ENCODE peak calls at places on chromosomes 13 and 19, in five cellular contexts. X, M, A, I and G are unnamed samples.

GRCh38 chr13:32941368-32941767 is 74.9 kb upstream of the KL start:
- DNase-seq in X (no peak), M (peak; percentile 60), A (no peak), I (no peak), G (no peak)

GRCh38 chr19:10173527-10173926 is 21.2 kb downstream of the DNMT1 start:
- DNase-seq in X (no peak), M (no peak), A (no peak), I (no peak), G (no peak)

GRCh38 chr19:12163841-12164240 is 945 bp downstream of the ZNF136 start:
- DNase-seq in X (no peak), M (no peak), A (no peak), I (no peak), G (no peak)

GRCh38 chr13:98875146-98875729 is 102.6 kb downstream of the DOCK9 start:
- DNase-seq in X (no peak), M (no peak), A (peak; percentile 28), I (no peak), G (no peak)

GRCh38 chr13:33284016-33284415 is 1.5 kb downstream of the STARD13 start:
- DNase-seq in X (no peak), M (no peak), A (no peak), I (no peak), G (no peak)

GRCh38 chr19:17376935-17377600 is at the start of gene PLVAP:
- DNase-seq in X (no peak), M (peak; percentile 15), A (no peak), I (no peak), G (no peak)

GRCh38 chr19:33227242-33227650 is 1.6 kb upstream of the SLC7A10 start:
- DNase-seq in X (no peak), M (no peak), A (no peak), I (no peak), G (no peak)

GRCh38 chr13:19586904-19587634 is 25.7 kb upstream of the TPTE2 start:
- DNase-seq in X (peak; percentile 76), M (peak; percentile 77), A (peak; percentile 66), I (peak; percentile 58), G (no peak)

GRCh38 chr13:113002206-113002821 is 33.3 kb downstream of the MCF2L start:
- DNase-seq in X (no peak), M (no peak), A (peak; percentile 61), I (no peak), G (no peak)

GRCh38 chr13:23945612-23946011 is 48.3 kb upstream of the C1QTNF9B start:
- DNase-seq in X (no peak), M (no peak), A (no peak), I (no peak), G (no peak)

GRCh38 chr13:66477816-66478215 is 752.3 kb downstream of the PCDH9 start:
- DNase-seq in X (no peak), M (no peak), A (no peak), I (no peak), G (no peak)

GRCh38 chr13:30692108-30692507 is 43.2 kb upstream of the ALOX5AP start:
- DNase-seq in X (no peak), M (no peak), A (no peak), I (no peak), G (no peak)

GRCh38 chr13:59112375-59112774 is 1051.4 kb downstream of the DIAPH3 start:
- DNase-seq in X (no peak), M (no peak), A (peak; percentile 26), I (no peak), G (no peak)

GRCh38 chr13:31982540-31982939 is 49.0 kb upstream of the FRY start:
- DNase-seq in X (no peak), M (peak; percentile 87), A (no peak), I (no peak), G (no peak)

GRCh38 chr13:70964124-70964523 is 855.9 kb upstream of the KLHL1 start:
- DNase-seq in X (no peak), M (no peak), A (peak; percentile 30), I (no peak), G (no peak)

GRCh38 chr19:32642771-32643170 is 32.2 kb downstream of the ANKRD27 start:
- DNase-seq in X (no peak), M (no peak), A (no peak), I (peak; percentile 36), G (no peak)

GRCh38 chr13:20512042-20512683 is 13.5 kb downstream of the CRYL1 start:
- DNase-seq in X (no peak), M (peak; percentile 46), A (no peak), I (no peak), G (no peak)

GRCh38 chr19:39127812-39128510 is 2.4 kb downstream of the PAK4 start:
- DNase-seq in X (no peak), M (no peak), A (no peak), I (no peak), G (no peak)

GRCh38 chr19:35766571-35767104 is 8.7 kb downstream of the PROSER3 start:
- DNase-seq in X (no peak), M (no peak), A (no peak), I (no peak), G (no peak)

GRCh38 chr13:79485014-79485441 is 4.1 kb downstream of the NDFIP2 start:
- DNase-seq in X (no peak), M (no peak), A (no peak), I (no peak), G (no peak)

GRCh38 chr19:45075215-45076028 is 856 bp downstream of the ZNF296 start:
- DNase-seq in X (peak; percentile 94), M (peak; percentile 81), A (peak; percentile 85), I (peak; percentile 25), G (no peak)

GRCh38 chr19:56312337-56312736 is 2.3 kb downstream of the ZSCAN5A start:
- DNase-seq in X (no peak), M (no peak), A (no peak), I (no peak), G (no peak)

GRCh38 chr13:48126944-48127814 is 32.3 kb upstream of the MED4 start:
- DNase-seq in X (no peak), M (peak; percentile 54), A (peak; percentile 62), I (no peak), G (no peak)

GRCh38 chr13:80436571-80437169 is 95.7 kb upstream of the SPRY2 start:
- DNase-seq in X (no peak), M (no peak), A (no peak), I (no peak), G (no peak)

GRCh38 chr13:112958127-112958989 is 10.7 kb upstream of the MCF2L start:
- DNase-seq in X (peak; percentile 84), M (no peak), A (no peak), I (no peak), G (no peak)

GRCh38 chr13:25085125-25085742 is 10.7 kb upstream of the PABPC3 start:
- DNase-seq in X (no peak), M (peak; percentile 18), A (peak; percentile 75), I (no peak), G (no peak)

GRCh38 chr13:20847298-20847697 is 55.2 kb downstream of the XPO4 start:
- DNase-seq in X (no peak), M (no peak), A (no peak), I (no peak), G (no peak)

GRCh38 chr13:95035311-95036109 is 265.7 kb downstream of the ABCC4 start:
- DNase-seq in X (no peak), M (no peak), A (no peak), I (no peak), G (no peak)

GRCh38 chr13:24613128-24613527 is 67.1 kb upstream of the ATP12A start:
- DNase-seq in X (peak; percentile 48), M (no peak), A (no peak), I (no peak), G (no peak)

GRCh38 chr19:23974941-23975340 is 60.3 kb downstream of the ZNF726 start:
- DNase-seq in X (no peak), M (no peak), A (no peak), I (no peak), G (no peak)

GRCh38 chr19:37007587-37008220 is 70.5 kb upstream of the ZNF420 start:
- DNase-seq in X (no peak), M (no peak), A (no peak), I (no peak), G (no peak)

GRCh38 chr19:29667941-29668340 is 2.7 kb downstream of the PLEKHF1 start:
- DNase-seq in X (peak; percentile 71), M (no peak), A (no peak), I (peak; percentile 63), G (no peak)

GRCh38 chr13:21322988-21323387 is 136.1 kb downstream of the ZDHHC20 start:
- DNase-seq in X (no peak), M (no peak), A (no peak), I (no peak), G (no peak)

GRCh38 chr13:113643593-113643992 is 14.4 kb downstream of the ATP4B start:
- DNase-seq in X (no peak), M (no peak), A (no peak), I (no peak), G (no peak)

GRCh38 chr19:33676999-33677665 is 55.4 kb downstream of the CHST8 start:
- DNase-seq in X (peak; percentile 70), M (no peak), A (no peak), I (no peak), G (no peak)

GRCh38 chr13:85825454-85825853 is 26.2 kb upstream of the SLITRK6 start:
- DNase-seq in X (no peak), M (no peak), A (no peak), I (no peak), G (no peak)

GRCh38 chr13:112356190-112356589 is 20.0 kb upstream of the SPACA7 start:
- DNase-seq in X (no peak), M (no peak), A (no peak), I (no peak), G (no peak)

GRCh38 chr13:30851697-30852096 is 54.4 kb upstream of the MEDAG start:
- DNase-seq in X (no peak), M (no peak), A (no peak), I (no peak), G (no peak)